ENCODE peak calls at places on chromosome 1, in four cellular contexts. K is thoracic aorta, U is heart right ventricle, E is fibroblast of lung. Q is an unnamed sample.

GRCh38 chr1:54275349-54275748 is 75.4 kb downstream of the MRPL37 start:
- DNase-seq in K (peak; percentile 87), U (peak; percentile 82), E (peak; percentile 80), Q (no peak)

GRCh38 chr1:190169311-190170067 is 308.2 kb downstream of the BRINP3 start:
- DNase-seq in K (no peak), U (no peak), E (peak; percentile 88), Q (peak; percentile 52)

GRCh38 chr1:115671176-115672062 is 29.6 kb downstream of the VANGL1 start:
- DNase-seq in K (no peak), U (no peak), E (peak; percentile 80), Q (peak; percentile 83)

GRCh38 chr1:116409751-116410182 is 36.7 kb downstream of the ATP1A1 start:
- DNase-seq in K (no peak), U (no peak), E (no peak), Q (peak; percentile 61)

GRCh38 chr1:244874974-244875579 is 10.7 kb upstream of the HNRNPU start:
- DNase-seq in K (no peak), U (no peak), E (no peak), Q (no peak)

GRCh38 chr1:44553127-44553758 is 121.0 kb downstream of the TMEM53 start:
- DNase-seq in K (no peak), U (no peak), E (no peak), Q (peak; percentile 22)

GRCh38 chr1:23980725-23981063 is 567 bp upstream of the SRSF10 start:
- DNase-seq in K (no peak), U (no peak), E (peak; percentile 85), Q (peak; percentile 77)

GRCh38 chr1:179825798-179826460 is 51.7 kb downstream of the TOR1AIP2 start:
- DNase-seq in K (no peak), U (no peak), E (no peak), Q (no peak)

GRCh38 chr1:182602945-182603645 is 1.1 kb downstream of the RGS16 start:
- DNase-seq in K (no peak), U (no peak), E (no peak), Q (no peak)

GRCh38 chr1:24594328-24594598 is 38.4 kb downstream of the NCMAP start:
- DNase-seq in K (no peak), U (no peak), E (no peak), Q (peak; percentile 85)

GRCh38 chr1:155858805-155859233 is 548 bp upstream of the SYT11 start:
- DNase-seq in K (no peak), U (peak; percentile 5), E (no peak), Q (no peak)

GRCh38 chr1:7885513-7886298 is 32.8 kb upstream of the UTS2 start:
- DNase-seq in K (no peak), U (no peak), E (no peak), Q (peak; percentile 20)

GRCh38 chr1:160952129-160952510 is 2.5 kb downstream of the ITLN2 start:
- DNase-seq in K (no peak), U (no peak), E (no peak), Q (peak; percentile 64)

GRCh38 chr1:201717286-201717685 is 111.7 kb upstream of the IPO9 start:
- DNase-seq in K (no peak), U (no peak), E (no peak), Q (no peak)

GRCh38 chr1:215957692-215958091 is 390.6 kb downstream of the KCTD3 start:
- DNase-seq in K (no peak), U (no peak), E (peak; percentile 13), Q (no peak)

GRCh38 chr1:27773732-27774445 is 870 bp downstream of the STX12 start:
- DNase-seq in K (no peak), U (no peak), E (peak; percentile 50), Q (peak; percentile 29)

DNA sequence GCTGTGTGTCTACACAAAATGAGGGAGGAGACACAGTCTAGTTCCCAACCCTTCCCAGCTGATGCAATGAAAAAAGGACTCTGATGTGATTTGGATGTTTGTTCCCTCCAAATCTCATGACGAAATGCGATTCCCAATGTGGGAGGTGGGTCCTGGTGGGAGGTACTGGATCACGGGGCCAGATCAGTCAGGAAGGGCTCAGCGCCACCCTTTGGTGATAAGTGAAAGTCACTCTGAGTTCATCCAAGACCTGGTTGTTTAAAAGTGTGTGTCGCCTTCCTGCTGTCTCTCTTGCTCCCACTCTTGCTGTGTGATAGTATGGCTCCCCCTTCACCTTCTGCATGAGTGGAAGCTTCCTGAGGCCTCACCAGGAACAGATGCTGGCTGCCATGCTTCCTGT is 63.2 kb downstream of the GNG4 start:
- DNase-seq in K (no peak), U (no peak), E (no peak), Q (no peak)
- TF ChIP-seq CTCF in K (no peak), U (no peak), E (no peak), Q (no peak)

GRCh38 chr1:203619091-203619780 is 7.4 kb upstream of the ATP2B4 start:
- DNase-seq in K (no peak), U (no peak), E (no peak), Q (no peak)

GRCh38 chr1:203610061-203610460 is 16.6 kb upstream of the ATP2B4 start:
- DNase-seq in K (no peak), U (no peak), E (no peak), Q (no peak)

GRCh38 chr1:203612932-203613682 is 13.5 kb upstream of the ATP2B4 start:
- DNase-seq in K (no peak), U (no peak), E (peak; percentile 27), Q (no peak)

DNA sequence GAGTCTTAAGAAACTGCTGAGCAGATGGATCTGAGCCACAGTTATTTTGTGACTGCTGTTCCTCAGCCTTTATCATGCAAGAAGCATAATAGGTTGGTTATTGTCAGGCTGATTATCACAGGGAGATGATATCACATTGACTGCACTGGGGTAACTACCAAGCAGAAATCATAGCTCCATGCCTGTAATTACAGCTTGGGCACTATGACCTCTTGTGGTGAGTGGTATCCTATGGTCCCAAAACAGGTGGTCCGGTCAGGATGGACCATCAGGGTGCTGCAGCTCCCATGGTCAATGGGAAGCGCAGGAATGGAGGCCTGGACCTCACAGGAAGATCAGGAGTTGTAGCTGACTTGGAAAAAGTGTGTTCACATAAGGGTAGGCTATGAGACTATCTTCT is 11.4 kb upstream of the ATP2B4 start:
- DNase-seq in K (no peak), U (no peak), E (no peak), Q (no peak)
- H3K4me1 ChIP-seq in K (no peaks in the 10 kb centered on the region), U (no peaks in the 10 kb centered on the region), E (no peaks in the 10 kb centered on the region), Q (no peaks in the 10 kb centered on the region)

GRCh38 chr1:64967381-64967780 is 1.0 kb upstream of the JAK1 start:
- DNase-seq in K (no peak), U (no peak), E (no peak), Q (no peak)

GRCh38 chr1:64965239-64966157 is 851 bp downstream of the JAK1 start:
- DNase-seq in K (peak; percentile 26), U (peak; percentile 68), E (peak; percentile 62), Q (no peak)

GRCh38 chr1:64973061-64973647 is 6.8 kb upstream of the JAK1 start:
- DNase-seq in K (no peak), U (no peak), E (no peak), Q (no peak)

GRCh38 chr1:64966158-64966963 is at the start of gene JAK1:
- DNase-seq in K (peak; percentile 36), U (peak; percentile 91), E (peak; percentile 73), Q (peak; percentile 34)

GRCh38 chr1:64969305-64970066 is 3.1 kb upstream of the JAK1 start:
- DNase-seq in K (no peak), U (no peak), E (no peak), Q (no peak)
- TF ChIP-seq CTCF in K (no peak), U (no peak), E (no peak), Q (peak; percentile 36)

DNA sequence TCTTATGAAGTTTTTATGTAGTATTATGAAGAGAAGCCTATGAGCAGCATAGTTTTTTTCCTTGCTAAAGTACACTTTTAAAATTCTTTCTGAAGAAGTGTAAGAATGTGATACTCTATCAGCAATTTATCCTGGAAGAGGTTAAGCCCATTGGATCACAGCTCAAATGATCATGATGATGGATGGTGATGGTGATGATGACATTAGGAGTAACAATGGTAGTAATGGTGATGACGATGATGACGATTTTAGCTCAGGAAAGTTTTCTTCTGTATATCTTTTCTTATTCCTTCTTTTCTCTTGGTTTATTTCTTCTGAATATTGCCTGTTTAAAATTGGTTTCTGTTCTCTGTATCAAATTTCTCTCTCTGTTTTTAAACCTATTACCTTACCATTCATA is 262.9 kb upstream of the DUSP10 start:
- DNase-seq in K (no peak), U (no peak), E (no peak), Q (no peak)
- H3K4me1 ChIP-seq in K (no peaks in the 10 kb centered on the region), U (no peaks in the 10 kb centered on the region), E (no peaks in the 10 kb centered on the region), Q (no peaks in the 10 kb centered on the region)

GRCh38 chr1:117795190-117795589 is 134.2 kb downstream of the GDAP2 start:
- DNase-seq in K (no peak), U (peak; percentile 23), E (peak; percentile 88), Q (peak; percentile 86)
- TF ChIP-seq CTCF in K (no peak), U (no peak), E (peak; percentile 29), Q (peak; percentile 45)

GRCh38 chr1:167083066-167083682 is 7.0 kb downstream of the GPA33 start:
- DNase-seq in K (no peak), U (peak; percentile 52), E (no peak), Q (no peak)
- H3K4me1 ChIP-seq in K (no peaks in the 10 kb centered on the region), U (peaks cover 14% of the 10 kb centered on the region), E (no peaks in the 10 kb centered on the region), Q (no peaks in the 10 kb centered on the region)

Q was measured in foreskin keratinocyte.